ENCODE peak calls at places on chromosomes 16 and 17, in eight cellular contexts. P is stimulated activated CD4-positive, alpha-beta T cell treated with anti-CD3 and anti-CD28 coated beads, Interleukin-4, amount 100 ng/mL, for 1 hour; O is A549; G is ureter; K is stimulated activated CD8-positive, alpha-beta memory T cell treated with anti-CD3 and anti-CD28 coated beads, Interleukin-4, amount 100 ng/mL, for 4 hours; V is Karpas-422; U is SK-N-DZ; C is nephron progenitor cell. Q is an unnamed sample.

GRCh38 chr17:36197389-36197708 is 791 bp upstream of the CCL3L1 start:
- DNase-seq in P (no peak), O (no peak), G (no peak), K (no peak), V (peak), U (no peak), C (no peak), Q (no peak)

GRCh38 chr16:88593064-88593463 is 22.9 kb downstream of the ZC3H18 start:
- DNase-seq in P (no peak), O (no peak), G (no peak), K (no peak), V (no peak), U (no peak), C (no peak), Q (no peak)

GRCh38 chr16:57374067-57374534 is 1.8 kb downstream of the CX3CL1 start:
- DNase-seq in P (no peak), O (no peak), G (no peak), K (no peak), V (no peak), U (no peak), C (no peak), Q (no peak)

GRCh38 chr16:81752225-81752875 is 26.7 kb upstream of the PLCG2 start:
- DNase-seq in P (no peak), O (no peak), G (peak), K (no peak), V (peak), U (no peak), C (no peak), Q (peak)

GRCh38 chr16:85570213-85570734 is 42.8 kb upstream of the GSE1 start:
- DNase-seq in P (peak), O (no peak), G (no peak), K (no peak), V (no peak), U (no peak), C (no peak), Q (peak)

GRCh38 chr17:52419256-52419655 is 260.7 kb upstream of the CA10 start:
- DNase-seq in P (no peak), O (no peak), G (no peak), K (no peak), V (no peak), U (no peak), C (no peak), Q (no peak)

GRCh38 chr16:22631264-22631663 is 120.6 kb downstream of the NPIPB5 start:
- DNase-seq in P (no peak), O (no peak), G (no peak), K (no peak), V (no peak), U (no peak), C (no peak), Q (no peak)

GRCh38 chr17:81582341-81582740 is 30.2 kb upstream of the FAAP100 start:
- DNase-seq in P (no peak), O (no peak), G (no peak), K (no peak), V (no peak), U (no peak), C (no peak), Q (no peak)

GRCh38 chr16:89269805-89270665 is 52.5 kb downstream of the ZNF778 start:
- DNase-seq in P (no peak), O (no peak), G (no peak), K (no peak), V (no peak), U (no peak), C (no peak), Q (no peak)

GRCh38 chr16:3570420-3571062 is 6.7 kb downstream of the NLRC3 start:
- DNase-seq in P (no peak), O (no peak), G (no peak), K (no peak), V (no peak), U (no peak), C (no peak), Q (no peak)

Q was measured in OCI-LY7.